ENCODE peak calls at places on chromosome 1, in five cellular contexts. S is mesendoderm; O is psoas muscle; G is CD8-positive, alpha-beta memory T cell; C is caudate nucleus. B is an unnamed sample.

GRCh38 chr1:206732508-206732907 is 38.1 kb upstream of the IL19 start:
- DNase-seq in S (no peak), O (no peak), C (no peak), G (no peak), B (no peak)

GRCh38 chr1:54487571-54488050 is 60.4 kb upstream of the ACOT11 start:
- DNase-seq in O (no peak), G (no peak), S (no peak), C (no peak), B (no peak)

GRCh38 chr1:23129846-23130245 is 38.8 kb downstream of the LUZP1 start:
- DNase-seq in S (no peak), C (no peak), O (no peak), G (no peak), B (no peak)

GRCh38 chr1:219938706-219939105 is 10.3 kb upstream of the SLC30A10 start:
- DNase-seq in S (no peak), O (no peak), C (no peak), G (no peak), B (no peak)

GRCh38 chr1:38891753-38892152 is 10.4 kb upstream of the GJA9 start:
- DNase-seq in C (no peak), G (no peak), O (no peak), S (peak), B (peak)

GRCh38 chr1:26831546-26832248 is 5.2 kb downstream of the ZDHHC18 start:
- DNase-seq in O (no peak), S (no peak), C (no peak), G (no peak), B (no peak)

GRCh38 chr1:65393345-65393744 is 27.1 kb upstream of the LEPR start:
- DNase-seq in C (no peak), S (no peak), G (no peak), O (no peak), B (no peak)

GRCh38 chr1:116881879-116882520 is 27.7 kb upstream of the PTGFRN start:
- DNase-seq in C (peak), O (no peak), G (no peak), S (peak), B (no peak)

GRCh38 chr1:24384251-24385090 is 29.1 kb downstream of the STPG1 start:
- DNase-seq in C (no peak), S (peak), O (no peak), G (no peak), B (no peak)

GRCh38 chr1:58570817-58571216 is 6.2 kb downstream of the TACSTD2 start:
- DNase-seq in C (no peak), S (no peak), G (no peak), O (no peak), B (no peak)

GRCh38 chr1:101704895-101705294 is 291.8 kb downstream of the OLFM3 start:
- DNase-seq in C (no peak), S (no peak), G (no peak), O (no peak), B (no peak)

GRCh38 chr1:118575060-118575459 is 390.0 kb upstream of the SPAG17 start:
- DNase-seq in S (no peak), O (no peak), C (no peak), G (no peak), B (no peak)

GRCh38 chr1:119903443-119903835 is 7.1 kb upstream of the ADAM30 start:
- DNase-seq in C (no peak), S (no peak), G (no peak), O (no peak), B (no peak)

GRCh38 chr1:78490861-78491310 is at the start of gene PTGFR:
- DNase-seq in O (peak), G (no peak), C (no peak), S (peak), B (no peak)

GRCh38 chr1:156704930-156705320 is 458 bp downstream of the CRABP2 start:
- DNase-seq in C (no peak), S (peak), G (peak), O (peak), B (no peak)

GRCh38 chr1:2363847-2364513 is 27.4 kb downstream of the MORN1 start:
- DNase-seq in S (no peak), O (no peak), G (no peak), C (no peak), B (no peak)

GRCh38 chr1:20164694-20165202 is 21.1 kb upstream of the UBXN10 start:
- DNase-seq in S (no peak), C (peak), G (no peak), O (no peak), B (no peak)

GRCh38 chr1:206893380-206893779 is 3.9 kb upstream of the IL24 start:
- DNase-seq in C (no peak), S (no peak), O (no peak), G (no peak), B (no peak)

GRCh38 chr1:235942979-235943575 is 76.4 kb upstream of the LYST start:
- DNase-seq in C (no peak), S (no peak), G (no peak), O (no peak), B (no peak)

GRCh38 chr1:156926175-156926574 is 5.7 kb downstream of the LRRC71 start:
- DNase-seq in C (no peak), G (no peak), S (peak), O (peak), B (no peak)

GRCh38 chr1:63322944-63323865 is 838 bp downstream of the FOXD3 start:
- DNase-seq in G (peak), C (no peak), S (peak), O (no peak), B (no peak)

GRCh38 chr1:42929434-42930177 is 29.1 kb downstream of the SLC2A1 start:
- DNase-seq in S (no peak), G (peak), O (no peak), C (no peak), B (no peak)

GRCh38 chr1:217681806-217682205 is 50.7 kb downstream of the SPATA17 start:
- DNase-seq in S (no peak), O (no peak), C (no peak), G (no peak), B (no peak)

GRCh38 chr1:160779662-160780397 is 16.1 kb upstream of the LY9 start:
- DNase-seq in O (no peak), C (no peak), G (peak), S (peak), B (no peak)

GRCh38 chr1:193767891-193768290 is 581.5 kb upstream of the B3GALT2 start:
- DNase-seq in S (no peak), G (no peak), O (no peak), C (no peak), B (no peak)

GRCh38 chr1:71488555-71489252 is 407.9 kb upstream of the ZRANB2 start:
- DNase-seq in G (no peak), C (no peak), S (no peak), O (no peak), B (no peak)

GRCh38 chr1:162055062-162055461 is 14.4 kb upstream of the NOS1AP start:
- DNase-seq in G (no peak), S (no peak), O (no peak), C (no peak), B (no peak)

GRCh38 chr1:33599516-33600115 is 127.2 kb downstream of the ZSCAN20 start:
- DNase-seq in S (no peak), C (no peak), O (no peak), G (no peak), B (no peak)

GRCh38 chr1:244437108-244437507 is 14.6 kb downstream of the ADSS2 start:
- DNase-seq in G (no peak), O (no peak), C (no peak), S (no peak), B (no peak)

GRCh38 chr1:30422251-30422650 is 301.1 kb downstream of the MATN1 start:
- DNase-seq in C (no peak), O (no peak), G (no peak), S (no peak), B (no peak)

GRCh38 chr1:89407355-89407754 is 43.5 kb downstream of the GBP6 start:
- DNase-seq in G (no peak), C (no peak), O (no peak), S (no peak), B (no peak)

GRCh38 chr1:220007438-220007837 is 38.9 kb downstream of the EPRS1 start:
- DNase-seq in C (no peak), G (no peak), S (peak), O (no peak), B (no peak)

GRCh38 chr1:232553050-232553754 is 76.7 kb downstream of the SIPA1L2 start:
- DNase-seq in C (no peak), S (no peak), G (no peak), O (peak), B (no peak)

GRCh38 chr1:39381839-39382238 is 109.6 kb upstream of the BMP8A start:
- DNase-seq in S (no peak), C (no peak), G (no peak), O (no peak), B (no peak)

DNA sequence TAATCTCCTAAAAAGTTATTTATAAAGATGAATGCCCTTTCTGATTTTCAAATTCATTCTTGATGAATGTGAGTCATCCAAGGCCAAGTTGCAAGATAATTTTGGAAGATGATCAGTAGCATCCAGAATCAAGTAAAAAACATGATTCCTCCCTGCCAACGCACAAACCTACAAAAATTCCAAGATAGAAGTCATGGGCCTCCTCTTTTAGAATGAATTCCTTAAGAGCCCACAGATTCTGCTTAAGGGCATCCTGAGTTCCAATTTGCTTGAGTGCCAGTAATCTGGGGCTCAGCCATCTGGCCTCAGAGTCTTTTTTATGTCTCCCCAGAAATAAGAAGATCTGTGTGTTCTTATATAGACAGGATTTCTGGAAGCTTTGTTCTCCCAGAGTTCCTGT is 23.2 kb upstream of the SPATA6 start:
- DNase-seq in C (no peak), O (no peak), S (no peak), G (no peak), B (no peak)
- H3K27ac ChIP-seq in C (peak), O (no peak), S (no peak), G (no peak), B (no peak)

DNA sequence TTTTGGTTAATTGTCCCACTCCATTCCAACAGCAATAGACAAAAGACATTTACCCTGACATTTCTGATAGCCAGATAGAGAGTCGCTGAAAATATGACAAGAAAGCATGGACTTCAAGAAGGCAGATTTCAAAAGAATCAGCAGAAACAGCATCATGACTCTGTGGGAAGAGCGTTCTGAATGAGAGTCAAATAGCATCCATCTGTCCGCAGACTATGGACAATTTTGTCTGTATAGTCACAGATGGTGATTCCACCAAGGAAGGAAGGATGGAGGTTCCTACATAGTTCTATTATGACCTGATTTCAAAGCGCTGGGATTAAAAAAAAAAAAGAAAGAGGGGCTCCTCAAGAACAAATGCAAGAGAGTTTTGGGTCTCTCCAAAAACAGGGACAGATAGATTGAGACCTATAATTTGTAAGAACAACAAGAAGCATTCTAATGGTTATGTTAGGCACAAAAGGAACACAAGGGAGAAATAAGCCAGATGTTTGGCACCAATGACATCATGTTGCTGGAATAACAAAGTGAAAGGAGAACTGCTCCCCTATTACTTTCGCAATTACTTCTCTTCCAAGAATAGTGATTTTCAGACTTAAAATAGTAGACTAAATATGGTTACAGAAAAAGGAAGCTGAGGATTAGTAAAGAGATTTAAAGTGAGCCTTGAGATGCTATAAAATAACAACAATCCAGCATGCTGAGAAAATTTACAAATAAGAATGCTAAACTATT is 28.5 kb downstream of the NIBAN1 start:
- DNase-seq in S (no peak), O (no peak), G (no peak), C (no peak), B (no peak)
- H3K27ac ChIP-seq in S (no peak), O (peak), G (no peak), C (no peak), B (no peak)

DNA sequence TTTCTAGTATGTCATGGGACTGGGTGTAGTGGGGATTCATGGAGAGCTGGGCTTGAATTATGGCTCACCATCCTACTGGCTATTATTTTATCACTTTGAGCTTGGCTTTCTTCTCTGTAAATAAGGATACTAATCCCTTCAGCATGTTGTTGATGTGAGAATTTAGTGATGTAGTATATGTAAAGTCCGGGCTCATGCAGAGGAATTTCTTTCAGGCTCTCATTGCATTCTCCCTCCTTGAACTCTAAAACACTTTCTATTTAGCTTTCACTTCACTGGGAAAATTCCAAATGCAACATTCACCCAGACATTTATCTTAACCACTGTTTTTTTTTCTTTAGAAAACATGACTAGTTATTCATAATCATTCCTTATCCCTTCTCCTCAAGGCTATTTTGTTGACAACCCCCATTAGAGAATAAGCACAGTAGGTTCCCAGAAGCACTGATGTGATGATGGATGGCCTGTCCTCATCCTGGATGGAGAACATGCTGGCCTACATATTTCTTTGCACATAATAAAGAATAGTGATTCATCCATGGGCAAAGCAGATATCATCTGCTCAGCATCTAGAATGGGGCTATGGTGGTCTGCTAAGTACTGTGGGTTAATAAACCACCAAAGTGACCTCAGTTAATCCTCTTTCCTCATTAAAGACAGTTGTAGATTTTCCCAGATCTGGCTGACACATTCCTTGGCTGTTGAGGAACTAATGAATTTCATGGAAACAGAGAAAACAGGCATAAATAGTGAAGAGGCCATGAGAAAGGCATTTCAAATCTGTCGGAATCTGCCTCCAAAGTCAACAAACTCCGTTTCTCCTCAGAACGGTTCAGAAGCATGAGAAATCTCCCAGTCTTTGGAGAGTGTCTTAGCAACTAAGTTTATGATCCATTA is 68.0 kb upstream of the CYP2J2 start:
- DNase-seq in G (no peak), C (no peak), O (no peak), S (no peak), B (no peak)
- H3K27ac ChIP-seq in G (no peak), C (no peak), O (no peak), S (no peak), B (no peak)

GRCh38 chr1:45037456-45037855 is 25.4 kb downstream of the UROD start:
- DNase-seq in G (no peak), S (no peak), C (no peak), O (no peak), B (no peak)

GRCh38 chr1:45035631-45036301 is 23.7 kb downstream of the UROD start:
- DNase-seq in O (no peak), C (no peak), S (no peak), G (no peak), B (no peak)

GRCh38 chr1:45038240-45038639 is 26.2 kb downstream of the UROD start:
- DNase-seq in C (no peak), S (no peak), O (no peak), G (no peak), B (no peak)

GRCh38 chr1:45040297-45040696 is 28.2 kb downstream of the UROD start:
- DNase-seq in C (no peak), S (no peak), O (no peak), G (no peak), B (no peak)

GRCh38 chr1:45038661-45039364 is 26.8 kb downstream of the UROD start:
- DNase-seq in S (no peak), G (no peak), C (no peak), O (no peak), B (no peak)
- H3K27ac ChIP-seq in S (no peak), G (no peak), C (no peak), O (no peak), B (no peak)

DNA sequence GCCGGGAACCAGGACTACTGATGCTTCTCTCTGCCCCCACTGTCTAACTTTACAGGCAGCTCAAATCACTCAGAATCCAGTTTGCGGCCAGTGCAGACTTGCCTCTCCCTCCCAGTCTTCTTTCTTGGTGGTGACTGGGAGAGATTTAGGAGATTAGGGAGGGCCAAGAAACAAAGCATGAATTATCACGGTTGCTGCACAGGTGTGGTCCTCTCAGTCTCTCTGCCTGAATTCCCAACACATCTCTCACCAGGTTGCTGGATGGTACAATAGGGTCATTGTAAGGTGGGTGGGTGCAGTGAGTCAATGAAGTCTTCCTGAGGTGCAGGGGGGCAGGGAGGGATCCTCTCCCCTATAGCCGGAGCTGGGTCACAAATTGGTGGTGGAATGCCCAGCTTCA is 12.6 kb downstream of the S100A11 start:
- DNase-seq in S (no peak), C (no peak), O (no peak), G (no peak), B (no peak)
- H3K27ac ChIP-seq in S (no peak), C (no peak), O (no peak), G (no peak), B (no peak)

GRCh38 chr1:177981186-177981585 is 11.3 kb upstream of the SEC16B start:
- DNase-seq in G (no peak), O (no peak), C (no peak), S (no peak), B (no peak)

GRCh38 chr1:177983087-177983823 is 13.4 kb upstream of the SEC16B start:
- DNase-seq in O (no peak), G (no peak), C (no peak), S (no peak), B (no peak)

GRCh38 chr1:177979272-177979671 is 9.4 kb upstream of the SEC16B start:
- DNase-seq in O (no peak), G (no peak), C (no peak), S (no peak), B (no peak)

GRCh38 chr1:177984761-177985160 is 14.9 kb upstream of the SEC16B start:
- DNase-seq in G (no peak), C (no peak), O (no peak), S (no peak), B (no peak)

DNA sequence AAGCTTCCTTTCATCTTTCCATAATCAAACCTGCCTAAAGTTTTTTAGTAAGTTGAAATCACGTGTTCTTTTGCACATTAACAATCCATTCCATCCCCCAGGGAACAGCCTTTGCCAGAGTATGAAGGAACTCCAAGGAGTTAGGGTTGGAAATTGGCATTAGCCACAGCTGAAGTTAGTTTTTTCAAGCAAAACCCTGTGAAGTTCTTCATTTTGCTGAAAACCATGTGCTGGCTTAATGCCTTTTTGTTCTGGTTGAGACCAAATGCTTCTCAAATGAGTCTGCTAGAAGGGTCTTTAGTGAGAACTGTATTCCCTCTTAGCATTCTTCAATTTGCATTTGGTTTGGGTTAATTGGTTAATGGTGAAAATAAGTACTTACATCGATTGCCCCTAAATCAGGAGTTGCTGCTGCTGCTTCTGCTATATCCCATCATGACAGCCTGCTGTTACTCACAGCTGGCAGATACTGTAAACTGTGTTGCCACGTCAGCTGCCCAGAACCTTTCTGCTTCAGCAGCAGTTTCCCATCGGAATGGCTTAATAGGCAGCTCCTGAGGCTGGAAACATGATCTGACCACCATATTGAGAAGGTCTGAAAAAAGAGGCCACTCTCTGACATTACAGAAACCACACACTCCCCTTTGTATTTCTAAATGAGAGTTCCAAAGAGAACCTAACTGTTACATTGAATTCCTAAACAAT is 14.1 kb upstream of the SEC16B start:
- DNase-seq in O (peak), G (no peak), C (no peak), S (peak), B (no peak)
- H3K27ac ChIP-seq in O (peak), G (no peak), C (no peak), S (no peak), B (no peak)